ENCODE peak calls at places on chromosomes 1 and 21, in six cellular contexts. E is nucleus accumbens; T is globus pallidus; L is stimulated activated effector memory CD8-positive, alpha-beta T cell treated with anti-CD3 and anti-CD28 coated beads, Interleukin-12 subunit alpha, Interleukin-12 subunit beta, amount 100 ng/mL, for 72 hours; U is stimulated activated CD8-positive, alpha-beta memory T cell treated with anti-CD3 and anti-CD28 coated beads, Interleukin-7, amount 100 ng/mL, for 48 hours; F is kidney. A is an unnamed sample.

GRCh38 chr1:231274119-231274825 is 33.3 kb downstream of the GNPAT start:
- DNase-seq in E (no peak), T (no peak), L (no peak), U (no peak), F (no peak), A (no peak)

GRCh38 chr1:170791941-170792340 is 128.0 kb downstream of the PRRX1 start:
- DNase-seq in E (no peak), T (no peak), L (no peak), U (no peak), F (no peak), A (no peak)

GRCh38 chr1:188043536-188044245 is 1214.9 kb downstream of the PLA2G4A start:
- DNase-seq in E (no peak), T (no peak), L (no peak), U (no peak), F (no peak), A (no peak)

GRCh38 chr1:214418380-214418779 is 133.0 kb downstream of the PTPN14 start:
- DNase-seq in E (no peak), T (no peak), L (no peak), U (no peak), F (no peak), A (no peak)

GRCh38 chr21:35743571-35743970 is 316.8 kb downstream of the SETD4 start:
- DNase-seq in E (no peak), T (no peak), L (no peak), U (no peak), F (no peak), A (no peak)

GRCh38 chr1:8816831-8817412 is 518 bp downstream of the RERE start:
- DNase-seq in E (peak), T (peak), L (peak), U (no peak), F (peak), A (peak)

GRCh38 chr1:175221548-175222175 is 29.1 kb upstream of the KIAA0040 start:
- DNase-seq in E (no peak), T (no peak), L (no peak), U (no peak), F (peak), A (no peak)

GRCh38 chr1:119387858-119388257 is 19.3 kb downstream of the HAO2 start:
- DNase-seq in E (no peak), T (no peak), L (no peak), U (no peak), F (no peak), A (no peak)

GRCh38 chr1:61053712-61054608 is 28.4 kb upstream of the NFIA start:
- DNase-seq in E (peak), T (peak), L (peak), U (no peak), F (peak), A (no peak)

GRCh38 chr1:178704833-178705232 is 20.2 kb upstream of the RALGPS2 start:
- DNase-seq in E (no peak), T (no peak), L (no peak), U (no peak), F (no peak), A (no peak)

GRCh38 chr1:193707271-193708015 is 521.0 kb upstream of the B3GALT2 start:
- DNase-seq in E (no peak), T (no peak), L (no peak), U (no peak), F (no peak), A (no peak)

GRCh38 chr21:26007911-26008579 is 162.5 kb downstream of the APP start:
- DNase-seq in E (no peak), T (peak), L (no peak), U (no peak), F (no peak), A (no peak)

GRCh38 chr1:228393811-228394570 is 12.6 kb downstream of the TRIM11 start:
- DNase-seq in E (no peak), T (no peak), L (no peak), U (no peak), F (peak), A (no peak)

GRCh38 chr1:43309626-43310025 is 8.8 kb downstream of the TIE1 start:
- DNase-seq in E (no peak), T (no peak), L (no peak), U (no peak), F (no peak), A (no peak)

GRCh38 chr1:102588536-102588935 is 519.8 kb downstream of the COL11A1 start:
- DNase-seq in E (no peak), T (no peak), L (no peak), U (no peak), F (no peak), A (no peak)

GRCh38 chr1:112337028-112337531 is 58.9 kb upstream of the CTTNBP2NL start:
- DNase-seq in E (no peak), T (peak), L (no peak), U (no peak), F (no peak), A (no peak)

GRCh38 chr1:15245593-15246325 is 1.3 kb upstream of the FHAD1 start:
- DNase-seq in E (no peak), T (no peak), L (no peak), U (no peak), F (no peak), A (no peak)

GRCh38 chr1:68704800-68705443 is 208.0 kb upstream of the DEPDC1 start:
- DNase-seq in E (no peak), T (no peak), L (no peak), U (no peak), F (no peak), A (no peak)

GRCh38 chr1:71393301-71393700 is 312.5 kb upstream of the ZRANB2 start:
- DNase-seq in E (no peak), T (no peak), L (no peak), U (no peak), F (no peak), A (no peak)

GRCh38 chr1:230109871-230110667 is 43.0 kb downstream of the GALNT2 start:
- DNase-seq in E (no peak), T (no peak), L (peak), U (peak), F (no peak), A (no peak)

GRCh38 chr1:214473392-214473791 is 78.0 kb downstream of the PTPN14 start:
- DNase-seq in E (no peak), T (no peak), L (no peak), U (no peak), F (no peak), A (no peak)

GRCh38 chr1:150165622-150166612 is 16.2 kb downstream of the PLEKHO1 start:
- DNase-seq in E (no peak), T (no peak), L (peak), U (no peak), F (no peak), A (no peak)

GRCh38 chr1:184330884-184331283 is 55.9 kb upstream of the C1orf21 start:
- DNase-seq in E (no peak), T (peak), L (no peak), U (no peak), F (no peak), A (no peak)

GRCh38 chr1:233254039-233254362 is 41.5 kb downstream of the PCNX2 start:
- DNase-seq in E (no peak), T (no peak), L (no peak), U (no peak), F (no peak), A (no peak)

GRCh38 chr1:214427871-214428277 is 123.5 kb downstream of the PTPN14 start:
- DNase-seq in E (no peak), T (no peak), L (peak), U (peak), F (no peak), A (no peak)

GRCh38 chr1:43349594-43350306 is 9.0 kb upstream of the CDC20 start:
- DNase-seq in E (no peak), T (no peak), L (no peak), U (no peak), F (no peak), A (no peak)

GRCh38 chr1:46188295-46189030 is 9.8 kb downstream of the POMGNT1 start:
- DNase-seq in E (no peak), T (no peak), L (no peak), U (no peak), F (no peak), A (no peak)

GRCh38 chr1:202982715-202983435 is 15.8 kb upstream of the CYB5R1 start:
- DNase-seq in E (no peak), T (no peak), L (no peak), U (no peak), F (no peak), A (no peak)

GRCh38 chr1:166827426-166827825 is 11.8 kb upstream of the POGK start:
- DNase-seq in E (no peak), T (no peak), L (no peak), U (no peak), F (no peak), A (no peak)

GRCh38 chr1:3350441-3351261 is 103.8 kb upstream of the ARHGEF16 start:
- DNase-seq in E (peak), T (peak), L (no peak), U (no peak), F (no peak), A (peak)

GRCh38 chr1:3032371-3032862 is 11.2 kb downstream of the ACTRT2 start:
- DNase-seq in E (no peak), T (no peak), L (no peak), U (no peak), F (peak), A (no peak)

GRCh38 chr1:92299477-92300125 is 742 bp downstream of the RPAP2 start:
- DNase-seq in E (no peak), T (no peak), L (no peak), U (no peak), F (no peak), A (no peak)

GRCh38 chr1:192538407-192539311 is 36.9 kb upstream of the RGS1 start:
- DNase-seq in E (no peak), T (no peak), L (no peak), U (no peak), F (no peak), A (no peak)

GRCh38 chr1:233912909-233913308 is 8.4 kb downstream of the SLC35F3 start:
- DNase-seq in E (no peak), T (no peak), L (no peak), U (no peak), F (no peak), A (no peak)

GRCh38 chr21:45539796-45540600 is 2.2 kb downstream of the SLC19A1 start:
- DNase-seq in E (no peak), T (no peak), L (no peak), U (no peak), F (peak), A (no peak)

GRCh38 chr1:208298593-208299233 is 54.5 kb upstream of the PLXNA2 start:
- DNase-seq in E (no peak), T (no peak), L (no peak), U (no peak), F (no peak), A (no peak)

GRCh38 chr1:225354906-225355305 is 72.9 kb downstream of the LBR start:
- DNase-seq in E (no peak), T (no peak), L (no peak), U (no peak), F (no peak), A (no peak)